ENCODE peak calls at places on chromosomes 13 and 19, in six cellular contexts. One of them, this sample, is unnamed.

GRCh38 chr19:7654401-7654800 is 14.4 kb upstream of the RETN start:
- DNase-seq in mucosa of descending colon: no peak
- DNase-seq in HS-5: no peak
- DNase-seq in activated CD4-positive, alpha-beta memory T cell treated with anti-CD3 and anti-CD28 coated beads, Interleukin-2, amount 10 ng/mL, durations not matched to agents 7 days and 5 days: no peak
- DNase-seq in endothelial cell: no peak
- DNase-seq in Ammon's horn: no peak
- DNase-seq in this sample: no peak

GRCh38 chr13:106491928-106492327 is 43.5 kb downstream of the EFNB2 start:
- DNase-seq in mucosa of descending colon: no peak
- DNase-seq in HS-5: no peak
- DNase-seq in activated CD4-positive, alpha-beta memory T cell treated with anti-CD3 and anti-CD28 coated beads, Interleukin-2, amount 10 ng/mL, durations not matched to agents 7 days and 5 days: no peak
- DNase-seq in endothelial cell: no peak
- DNase-seq in Ammon's horn: peak
- DNase-seq in this sample: no peak

GRCh38 chr19:2949939-2950285 is 5.1 kb upstream of the ZNF77 start:
- DNase-seq in mucosa of descending colon: no peak
- DNase-seq in HS-5: no peak
- DNase-seq in activated CD4-positive, alpha-beta memory T cell treated with anti-CD3 and anti-CD28 coated beads, Interleukin-2, amount 10 ng/mL, durations not matched to agents 7 days and 5 days: no peak
- DNase-seq in endothelial cell: peak
- DNase-seq in Ammon's horn: no peak
- DNase-seq in this sample: no peak

GRCh38 chr19:17037966-17038500 is 11.4 kb upstream of the CPAMD8 start:
- DNase-seq in mucosa of descending colon: no peak
- DNase-seq in HS-5: no peak
- DNase-seq in activated CD4-positive, alpha-beta memory T cell treated with anti-CD3 and anti-CD28 coated beads, Interleukin-2, amount 10 ng/mL, durations not matched to agents 7 days and 5 days: no peak
- DNase-seq in endothelial cell: no peak
- DNase-seq in Ammon's horn: no peak
- DNase-seq in this sample: no peak

GRCh38 chr13:85828094-85828684 is 29.0 kb upstream of the SLITRK6 start:
- DNase-seq in mucosa of descending colon: peak
- DNase-seq in HS-5: no peak
- DNase-seq in activated CD4-positive, alpha-beta memory T cell treated with anti-CD3 and anti-CD28 coated beads, Interleukin-2, amount 10 ng/mL, durations not matched to agents 7 days and 5 days: no peak
- DNase-seq in endothelial cell: no peak
- DNase-seq in Ammon's horn: peak
- DNase-seq in this sample: no peak

GRCh38 chr13:52862358-52863206 is 14.1 kb upstream of the PCDH8 start:
- DNase-seq in mucosa of descending colon: peak
- DNase-seq in HS-5: no peak
- DNase-seq in activated CD4-positive, alpha-beta memory T cell treated with anti-CD3 and anti-CD28 coated beads, Interleukin-2, amount 10 ng/mL, durations not matched to agents 7 days and 5 days: no peak
- DNase-seq in endothelial cell: peak
- DNase-seq in Ammon's horn: no peak
- DNase-seq in this sample: no peak

GRCh38 chr19:42097461-42097860 is 21.5 kb downstream of the ZNF574 start:
- DNase-seq in mucosa of descending colon: no peak
- DNase-seq in HS-5: no peak
- DNase-seq in activated CD4-positive, alpha-beta memory T cell treated with anti-CD3 and anti-CD28 coated beads, Interleukin-2, amount 10 ng/mL, durations not matched to agents 7 days and 5 days: no peak
- DNase-seq in endothelial cell: no peak
- DNase-seq in Ammon's horn: no peak
- DNase-seq in this sample: no peak

GRCh38 chr19:52464798-52465470 is 11.6 kb downstream of the ZNF578 start:
- DNase-seq in mucosa of descending colon: no peak
- DNase-seq in HS-5: no peak
- DNase-seq in activated CD4-positive, alpha-beta memory T cell treated with anti-CD3 and anti-CD28 coated beads, Interleukin-2, amount 10 ng/mL, durations not matched to agents 7 days and 5 days: no peak
- DNase-seq in endothelial cell: peak
- DNase-seq in Ammon's horn: no peak
- DNase-seq in this sample: no peak

GRCh38 chr19:47228937-47229673 is 1.9 kb downstream of the BBC3 start:
- DNase-seq in mucosa of descending colon: no peak
- DNase-seq in HS-5: no peak
- DNase-seq in activated CD4-positive, alpha-beta memory T cell treated with anti-CD3 and anti-CD28 coated beads, Interleukin-2, amount 10 ng/mL, durations not matched to agents 7 days and 5 days: peak
- DNase-seq in endothelial cell: no peak
- DNase-seq in Ammon's horn: peak
- DNase-seq in this sample: no peak

GRCh38 chr13:105139048-105139379 is 1396.4 kb downstream of the EFNB2 start:
- DNase-seq in mucosa of descending colon: no peak
- DNase-seq in HS-5: no peak
- DNase-seq in activated CD4-positive, alpha-beta memory T cell treated with anti-CD3 and anti-CD28 coated beads, Interleukin-2, amount 10 ng/mL, durations not matched to agents 7 days and 5 days: no peak
- DNase-seq in endothelial cell: no peak
- DNase-seq in Ammon's horn: no peak
- DNase-seq in this sample: no peak

GRCh38 chr13:103960011-103960410 is 893.8 kb upstream of the SLC10A2 start:
- DNase-seq in mucosa of descending colon: no peak
- DNase-seq in HS-5: no peak
- DNase-seq in activated CD4-positive, alpha-beta memory T cell treated with anti-CD3 and anti-CD28 coated beads, Interleukin-2, amount 10 ng/mL, durations not matched to agents 7 days and 5 days: no peak
- DNase-seq in endothelial cell: no peak
- DNase-seq in Ammon's horn: no peak
- DNase-seq in this sample: no peak

GRCh38 chr13:64505511-64505910 is 2724.6 kb downstream of the PCDH9 start:
- DNase-seq in mucosa of descending colon: no peak
- DNase-seq in HS-5: peak
- DNase-seq in activated CD4-positive, alpha-beta memory T cell treated with anti-CD3 and anti-CD28 coated beads, Interleukin-2, amount 10 ng/mL, durations not matched to agents 7 days and 5 days: no peak
- DNase-seq in endothelial cell: no peak
- DNase-seq in Ammon's horn: no peak
- DNase-seq in this sample: peak

GRCh38 chr19:18675779-18676178 is 7.7 kb upstream of the CRTC1 start:
- DNase-seq in mucosa of descending colon: no peak
- DNase-seq in HS-5: no peak
- DNase-seq in activated CD4-positive, alpha-beta memory T cell treated with anti-CD3 and anti-CD28 coated beads, Interleukin-2, amount 10 ng/mL, durations not matched to agents 7 days and 5 days: peak
- DNase-seq in endothelial cell: peak
- DNase-seq in Ammon's horn: no peak
- DNase-seq in this sample: no peak

GRCh38 chr13:44197791-44198770 is 175.5 kb upstream of the SERP2 start:
- DNase-seq in mucosa of descending colon: no peak
- DNase-seq in HS-5: no peak
- DNase-seq in activated CD4-positive, alpha-beta memory T cell treated with anti-CD3 and anti-CD28 coated beads, Interleukin-2, amount 10 ng/mL, durations not matched to agents 7 days and 5 days: peak
- DNase-seq in endothelial cell: no peak
- DNase-seq in Ammon's horn: no peak
- DNase-seq in this sample: no peak

GRCh38 chr13:113493315-113493951 is 2.9 kb upstream of the DCUN1D2 start:
- DNase-seq in mucosa of descending colon: peak
- DNase-seq in HS-5: peak
- DNase-seq in activated CD4-positive, alpha-beta memory T cell treated with anti-CD3 and anti-CD28 coated beads, Interleukin-2, amount 10 ng/mL, durations not matched to agents 7 days and 5 days: no peak
- DNase-seq in endothelial cell: no peak
- DNase-seq in Ammon's horn: no peak
- DNase-seq in this sample: peak

GRCh38 chr19:34999498-35000337 is at the start of gene GRAMD1A:
- DNase-seq in mucosa of descending colon: peak
- DNase-seq in HS-5: peak
- DNase-seq in activated CD4-positive, alpha-beta memory T cell treated with anti-CD3 and anti-CD28 coated beads, Interleukin-2, amount 10 ng/mL, durations not matched to agents 7 days and 5 days: peak
- DNase-seq in endothelial cell: peak
- DNase-seq in Ammon's horn: peak
- DNase-seq in this sample: peak

GRCh38 chr13:40706439-40706838 is 40.0 kb upstream of the FOXO1 start:
- DNase-seq in mucosa of descending colon: no peak
- DNase-seq in HS-5: no peak
- DNase-seq in activated CD4-positive, alpha-beta memory T cell treated with anti-CD3 and anti-CD28 coated beads, Interleukin-2, amount 10 ng/mL, durations not matched to agents 7 days and 5 days: no peak
- DNase-seq in endothelial cell: no peak
- DNase-seq in Ammon's horn: no peak
- DNase-seq in this sample: no peak

GRCh38 chr13:25692156-25692555 is 320.4 kb downstream of the ATP8A2 start:
- DNase-seq in mucosa of descending colon: no peak
- DNase-seq in HS-5: no peak
- DNase-seq in activated CD4-positive, alpha-beta memory T cell treated with anti-CD3 and anti-CD28 coated beads, Interleukin-2, amount 10 ng/mL, durations not matched to agents 7 days and 5 days: no peak
- DNase-seq in endothelial cell: no peak
- DNase-seq in Ammon's horn: no peak
- DNase-seq in this sample: no peak

GRCh38 chr13:72693832-72694231 is 33.6 kb downstream of the MZT1 start:
- DNase-seq in mucosa of descending colon: no peak
- DNase-seq in HS-5: no peak
- DNase-seq in activated CD4-positive, alpha-beta memory T cell treated with anti-CD3 and anti-CD28 coated beads, Interleukin-2, amount 10 ng/mL, durations not matched to agents 7 days and 5 days: no peak
- DNase-seq in endothelial cell: no peak
- DNase-seq in Ammon's horn: no peak
- DNase-seq in this sample: no peak

GRCh38 chr19:11375143-11375948 is 880 bp downstream of the SWSAP1 start:
- DNase-seq in mucosa of descending colon: peak
- DNase-seq in HS-5: no peak
- DNase-seq in activated CD4-positive, alpha-beta memory T cell treated with anti-CD3 and anti-CD28 coated beads, Interleukin-2, amount 10 ng/mL, durations not matched to agents 7 days and 5 days: peak
- DNase-seq in endothelial cell: peak
- DNase-seq in Ammon's horn: no peak
- DNase-seq in this sample: no peak

GRCh38 chr13:110874508-110874960 is 40.3 kb downstream of the ANKRD10 start:
- DNase-seq in mucosa of descending colon: peak
- DNase-seq in HS-5: no peak
- DNase-seq in activated CD4-positive, alpha-beta memory T cell treated with anti-CD3 and anti-CD28 coated beads, Interleukin-2, amount 10 ng/mL, durations not matched to agents 7 days and 5 days: peak
- DNase-seq in endothelial cell: peak
- DNase-seq in Ammon's horn: peak
- DNase-seq in this sample: no peak

GRCh38 chr19:48509467-48510194 is 2.0 kb downstream of the LMTK3 start:
- DNase-seq in mucosa of descending colon: no peak
- DNase-seq in HS-5: no peak
- DNase-seq in activated CD4-positive, alpha-beta memory T cell treated with anti-CD3 and anti-CD28 coated beads, Interleukin-2, amount 10 ng/mL, durations not matched to agents 7 days and 5 days: no peak
- DNase-seq in endothelial cell: no peak
- DNase-seq in Ammon's horn: peak
- DNase-seq in this sample: no peak

GRCh38 chr19:13011653-13012389 is 16.5 kb downstream of the NFIX start:
- DNase-seq in mucosa of descending colon: no peak
- DNase-seq in HS-5: no peak
- DNase-seq in activated CD4-positive, alpha-beta memory T cell treated with anti-CD3 and anti-CD28 coated beads, Interleukin-2, amount 10 ng/mL, durations not matched to agents 7 days and 5 days: no peak
- DNase-seq in endothelial cell: no peak
- DNase-seq in Ammon's horn: no peak
- DNase-seq in this sample: no peak

GRCh38 chr13:80329250-80329649 is 11.7 kb downstream of the SPRY2 start:
- DNase-seq in mucosa of descending colon: no peak
- DNase-seq in HS-5: no peak
- DNase-seq in activated CD4-positive, alpha-beta memory T cell treated with anti-CD3 and anti-CD28 coated beads, Interleukin-2, amount 10 ng/mL, durations not matched to agents 7 days and 5 days: no peak
- DNase-seq in endothelial cell: no peak
- DNase-seq in Ammon's horn: no peak
- DNase-seq in this sample: no peak

GRCh38 chr19:39919976-39920375 is 14.5 kb downstream of the FCGBP start:
- DNase-seq in mucosa of descending colon: no peak
- DNase-seq in HS-5: no peak
- DNase-seq in activated CD4-positive, alpha-beta memory T cell treated with anti-CD3 and anti-CD28 coated beads, Interleukin-2, amount 10 ng/mL, durations not matched to agents 7 days and 5 days: no peak
- DNase-seq in endothelial cell: no peak
- DNase-seq in Ammon's horn: no peak
- DNase-seq in this sample: no peak

GRCh38 chr13:47119568-47120080 is 222.8 kb upstream of the HTR2A start:
- DNase-seq in mucosa of descending colon: no peak
- DNase-seq in HS-5: no peak
- DNase-seq in activated CD4-positive, alpha-beta memory T cell treated with anti-CD3 and anti-CD28 coated beads, Interleukin-2, amount 10 ng/mL, durations not matched to agents 7 days and 5 days: no peak
- DNase-seq in endothelial cell: no peak
- DNase-seq in Ammon's horn: no peak
- DNase-seq in this sample: no peak

GRCh38 chr13:101576452-101576851 is 124.0 kb downstream of the ITGBL1 start:
- DNase-seq in mucosa of descending colon: no peak
- DNase-seq in HS-5: no peak
- DNase-seq in activated CD4-positive, alpha-beta memory T cell treated with anti-CD3 and anti-CD28 coated beads, Interleukin-2, amount 10 ng/mL, durations not matched to agents 7 days and 5 days: no peak
- DNase-seq in endothelial cell: no peak
- DNase-seq in Ammon's horn: no peak
- DNase-seq in this sample: no peak

GRCh38 chr13:33153421-33154381 is 131.9 kb downstream of the STARD13 start:
- DNase-seq in mucosa of descending colon: peak
- DNase-seq in HS-5: no peak
- DNase-seq in activated CD4-positive, alpha-beta memory T cell treated with anti-CD3 and anti-CD28 coated beads, Interleukin-2, amount 10 ng/mL, durations not matched to agents 7 days and 5 days: no peak
- DNase-seq in endothelial cell: no peak
- DNase-seq in Ammon's horn: no peak
- DNase-seq in this sample: no peak

GRCh38 chr13:42305503-42305902 is 33.6 kb downstream of the AKAP11 start:
- DNase-seq in mucosa of descending colon: no peak
- DNase-seq in HS-5: no peak
- DNase-seq in activated CD4-positive, alpha-beta memory T cell treated with anti-CD3 and anti-CD28 coated beads, Interleukin-2, amount 10 ng/mL, durations not matched to agents 7 days and 5 days: no peak
- DNase-seq in endothelial cell: no peak
- DNase-seq in Ammon's horn: no peak
- DNase-seq in this sample: no peak

GRCh38 chr13:73268306-73268705 is 209.5 kb downstream of the KLF5 start:
- DNase-seq in mucosa of descending colon: peak
- DNase-seq in HS-5: peak
- DNase-seq in activated CD4-positive, alpha-beta memory T cell treated with anti-CD3 and anti-CD28 coated beads, Interleukin-2, amount 10 ng/mL, durations not matched to agents 7 days and 5 days: no peak
- DNase-seq in endothelial cell: no peak
- DNase-seq in Ammon's horn: no peak
- DNase-seq in this sample: peak

GRCh38 chr19:49058592-49058991 is 1.0 kb upstream of the CGB7 start:
- DNase-seq in mucosa of descending colon: peak
- DNase-seq in HS-5: no peak
- DNase-seq in activated CD4-positive, alpha-beta memory T cell treated with anti-CD3 and anti-CD28 coated beads, Interleukin-2, amount 10 ng/mL, durations not matched to agents 7 days and 5 days: no peak
- DNase-seq in endothelial cell: no peak
- DNase-seq in Ammon's horn: no peak
- DNase-seq in this sample: no peak

GRCh38 chr19:33459220-33459619 is 62.4 kb downstream of the PEPD start:
- DNase-seq in mucosa of descending colon: no peak
- DNase-seq in HS-5: no peak
- DNase-seq in activated CD4-positive, alpha-beta memory T cell treated with anti-CD3 and anti-CD28 coated beads, Interleukin-2, amount 10 ng/mL, durations not matched to agents 7 days and 5 days: no peak
- DNase-seq in endothelial cell: no peak
- DNase-seq in Ammon's horn: no peak
- DNase-seq in this sample: no peak

GRCh38 chr13:57470491-57470890 is 161.1 kb upstream of the PCDH17 start:
- DNase-seq in mucosa of descending colon: no peak
- DNase-seq in HS-5: no peak
- DNase-seq in activated CD4-positive, alpha-beta memory T cell treated with anti-CD3 and anti-CD28 coated beads, Interleukin-2, amount 10 ng/mL, durations not matched to agents 7 days and 5 days: no peak
- DNase-seq in endothelial cell: no peak
- DNase-seq in Ammon's horn: no peak
- DNase-seq in this sample: no peak

GRCh38 chr19:34274827-34275625 is 20.7 kb downstream of the GARRE1 start:
- DNase-seq in mucosa of descending colon: no peak
- DNase-seq in HS-5: peak
- DNase-seq in activated CD4-positive, alpha-beta memory T cell treated with anti-CD3 and anti-CD28 coated beads, Interleukin-2, amount 10 ng/mL, durations not matched to agents 7 days and 5 days: no peak
- DNase-seq in endothelial cell: no peak
- DNase-seq in Ammon's horn: no peak
- DNase-seq in this sample: peak

GRCh38 chr19:28977826-28978225 is 235.1 kb downstream of the UQCRFS1 start:
- DNase-seq in mucosa of descending colon: no peak
- DNase-seq in HS-5: no peak
- DNase-seq in activated CD4-positive, alpha-beta memory T cell treated with anti-CD3 and anti-CD28 coated beads, Interleukin-2, amount 10 ng/mL, durations not matched to agents 7 days and 5 days: no peak
- DNase-seq in endothelial cell: peak
- DNase-seq in Ammon's horn: no peak
- DNase-seq in this sample: no peak

GRCh38 chr19:48363500-48363809 is 285 bp downstream of the TMEM143 start:
- DNase-seq in mucosa of descending colon: no peak
- DNase-seq in HS-5: no peak
- DNase-seq in activated CD4-positive, alpha-beta memory T cell treated with anti-CD3 and anti-CD28 coated beads, Interleukin-2, amount 10 ng/mL, durations not matched to agents 7 days and 5 days: no peak
- DNase-seq in endothelial cell: peak
- DNase-seq in Ammon's horn: no peak
- DNase-seq in this sample: no peak

GRCh38 chr19:29479941-29480340 is 45.9 kb upstream of the VSTM2B start:
- DNase-seq in mucosa of descending colon: no peak
- DNase-seq in HS-5: no peak
- DNase-seq in activated CD4-positive, alpha-beta memory T cell treated with anti-CD3 and anti-CD28 coated beads, Interleukin-2, amount 10 ng/mL, durations not matched to agents 7 days and 5 days: peak
- DNase-seq in endothelial cell: no peak
- DNase-seq in Ammon's horn: no peak
- DNase-seq in this sample: no peak

GRCh38 chr13:76703621-76704020 is 182.6 kb downstream of the KCTD12 start:
- DNase-seq in mucosa of descending colon: no peak
- DNase-seq in HS-5: no peak
- DNase-seq in activated CD4-positive, alpha-beta memory T cell treated with anti-CD3 and anti-CD28 coated beads, Interleukin-2, amount 10 ng/mL, durations not matched to agents 7 days and 5 days: no peak
- DNase-seq in endothelial cell: no peak
- DNase-seq in Ammon's horn: no peak
- DNase-seq in this sample: no peak

GRCh38 chr13:44470623-44471562 is 97.3 kb downstream of the SERP2 start:
- DNase-seq in mucosa of descending colon: no peak
- DNase-seq in HS-5: no peak
- DNase-seq in activated CD4-positive, alpha-beta memory T cell treated with anti-CD3 and anti-CD28 coated beads, Interleukin-2, amount 10 ng/mL, durations not matched to agents 7 days and 5 days: no peak
- DNase-seq in endothelial cell: no peak
- DNase-seq in Ammon's horn: no peak
- DNase-seq in this sample: no peak